ENCODE peak calls at places on chromosome 3, in seven cellular contexts. C is activated CD8-positive, alpha-beta memory T cell treated with anti-CD3 and anti-CD28 coated beads, Interleukin-2, amount 50 U/mL, for 4 hours; G is Panc1; B is NCI-H2029; K is progenitor cell of endocrine pancreas; I is anterior cingulate cortex; H is vagina. Z is an unnamed sample.

GRCh38 chr3:27756877-27757276 is 34.8 kb upstream of the EOMES start:
- DNase-seq in B (no peak), I (no peak), H (no peak), K (no peak), G (no peak), C (no peak), Z (no peak)

GRCh38 chr3:99499235-99499798 is 139.1 kb upstream of the COL8A1 start:
- DNase-seq in K (no peak), C (no peak), H (no peak), G (peak), I (no peak), B (no peak), Z (peak)

GRCh38 chr3:11499144-11499543 is 144.6 kb downstream of the VGLL4 start:
- DNase-seq in G (no peak), K (no peak), B (no peak), I (no peak), H (no peak), C (no peak), Z (peak)

GRCh38 chr3:37766220-37766605 is 95.5 kb upstream of the CTDSPL start:
- DNase-seq in C (no peak), G (no peak), H (no peak), I (no peak), B (no peak), K (no peak), Z (no peak)

GRCh38 chr3:10982782-10983181 is 9.8 kb upstream of the SLC6A1 start:
- DNase-seq in G (no peak), K (no peak), H (no peak), I (no peak), C (no peak), B (no peak), Z (no peak)

GRCh38 chr3:32886911-32887310 is 64.5 kb upstream of the CCR4 start:
- DNase-seq in H (no peak), G (no peak), C (no peak), B (no peak), I (no peak), K (no peak), Z (no peak)

GRCh38 chr3:107753494-107753893 is 230.7 kb downstream of the BBX start:
- DNase-seq in I (peak), C (no peak), G (peak), B (no peak), K (peak), H (no peak), Z (peak)

GRCh38 chr3:171340415-171340814 is 119.8 kb downstream of the TNIK start:
- DNase-seq in B (no peak), C (no peak), G (no peak), I (no peak), H (no peak), K (no peak), Z (no peak)

GRCh38 chr3:13648060-13648743 is 99.3 kb downstream of the FBLN2 start:
- DNase-seq in H (no peak), I (peak), C (peak), G (peak), B (peak), K (peak), Z (peak)

GRCh38 chr3:129654126-129654525 is 47.6 kb upstream of the PLXND1 start:
- DNase-seq in K (no peak), G (no peak), I (no peak), B (no peak), C (no peak), H (no peak), Z (peak)

GRCh38 chr3:184795493-184796198 is 16.3 kb upstream of the VPS8 start:
- DNase-seq in H (no peak), I (no peak), B (no peak), C (no peak), G (no peak), K (no peak), Z (no peak)

GRCh38 chr3:141076821-141077571 is 25.8 kb downstream of the SPSB4 start:
- DNase-seq in B (no peak), G (no peak), I (peak), C (no peak), K (no peak), H (no peak), Z (no peak)

GRCh38 chr3:42080452-42080872 is 10.7 kb upstream of the TRAK1 start:
- DNase-seq in G (no peak), K (no peak), I (no peak), B (no peak), H (no peak), C (no peak), Z (peak)

GRCh38 chr3:60046212-60046611 is 996.4 kb upstream of the CFAP20DC start:
- DNase-seq in B (peak), K (no peak), G (no peak), C (no peak), I (no peak), H (no peak), Z (no peak)

GRCh38 chr3:30286811-30287210 is 319.6 kb upstream of the TGFBR2 start:
- DNase-seq in G (no peak), B (no peak), I (no peak), K (no peak), C (no peak), H (no peak), Z (no peak)

GRCh38 chr3:157475921-157476395 is 27.3 kb downstream of the VEPH1 start:
- DNase-seq in H (no peak), K (no peak), B (no peak), I (no peak), G (no peak), C (no peak), Z (peak)

GRCh38 chr3:195591220-195591619 is 7.5 kb upstream of the APOD start:
- DNase-seq in B (no peak), I (no peak), G (no peak), H (no peak), K (no peak), C (no peak), Z (no peak)

GRCh38 chr3:117790256-117790987 is 1080.8 kb downstream of the TUSC7 start:
- DNase-seq in H (no peak), I (no peak), C (no peak), B (no peak), G (no peak), K (no peak), Z (no peak)

GRCh38 chr3:11995061-11995460 is 9.1 kb upstream of the SYN2 start:
- DNase-seq in B (peak), C (no peak), I (no peak), G (no peak), H (no peak), K (no peak), Z (no peak)

GRCh38 chr3:48989126-48989795 is 780 bp upstream of the P4HTM start:
- DNase-seq in C (no peak), G (no peak), B (no peak), H (no peak), I (no peak), K (no peak), Z (peak)

Z was measured in NCI-H226.